ENCODE peak calls at places on chromosomes 6 and 20, in five cellular contexts. T is A549, O is Right ventricle myocardium superior, C is left lung, M is AML-193. G is an unnamed sample.

GRCh38 chr20:38231786-38232130 is 28.8 kb downstream of the KIAA1755 start:
- DNase-seq in M (no peak), O (peak), C (no peak), T (no peak), G (no peak)

GRCh38 chr6:28777147-28777461 is 146.7 kb downstream of the TRIM27 start:
- DNase-seq in M (no peak), T (no peak), O (no peak), C (no peak), G (no peak)

GRCh38 chr6:149934249-149935156 is 7.3 kb upstream of the ULBP2 start:
- DNase-seq in C (no peak), T (peak), O (no peak), M (peak), G (no peak)

GRCh38 chr6:3825851-3826581 is 23.2 kb upstream of the FAM50B start:
- DNase-seq in C (peak), T (peak), M (no peak), O (peak), G (peak)

GRCh38 chr20:63708301-63709148 is 686 bp downstream of the ZGPAT start:
- DNase-seq in M (no peak), O (peak), T (no peak), C (peak), G (peak)

GRCh38 chr20:16434087-16434664 is 139.1 kb downstream of the KIF16B start:
- DNase-seq in C (peak), O (peak), M (peak), T (peak), G (peak)

GRCh38 chr6:408599-409102 is 17.1 kb downstream of the IRF4 start:
- DNase-seq in O (peak), M (peak), T (peak), C (peak), G (no peak)

GRCh38 chr20:16916165-16916564 is 168.0 kb downstream of the OTOR start:
- DNase-seq in O (no peak), M (no peak), C (no peak), T (no peak), G (no peak)

GRCh38 chr6:9272671-9273070 is 837.3 kb upstream of the SLC35B3 start:
- DNase-seq in T (no peak), C (no peak), O (no peak), M (no peak), G (no peak)

GRCh38 chr20:39944861-39945260 is 744.2 kb downstream of the MAFB start:
- DNase-seq in C (no peak), T (no peak), O (no peak), M (no peak), G (no peak)

GRCh38 chr20:4898282-4898681 is 103.0 kb downstream of the SLC23A2 start:
- DNase-seq in M (no peak), C (no peak), O (peak), T (no peak), G (no peak)

GRCh38 chr6:114377881-114378280 is 35.1 kb upstream of the HS3ST5 start:
- DNase-seq in C (no peak), O (no peak), M (no peak), T (no peak), G (no peak)

GRCh38 chr6:12363651-12364381 is 73.7 kb downstream of the EDN1 start:
- DNase-seq in T (peak), C (peak), M (peak), O (no peak), G (peak)

GRCh38 chr20:23257848-23258746 is 92.5 kb upstream of the NXT1 start:
- DNase-seq in O (no peak), C (no peak), T (no peak), M (peak), G (no peak)

GRCh38 chr6:154440022-154440421 is 70.5 kb downstream of the CNKSR3 start:
- DNase-seq in O (no peak), T (no peak), M (no peak), C (no peak), G (no peak)